ENCODE peak calls at places on chromosomes 13 and 19, in nine cellular contexts. W is astrocyte; U is putamen; F is K562; C is EL; J is neural crest cell; Y is stomach; B is stimulated activated naive CD4-positive, alpha-beta T cell treated with Interleukin-2 at 50 U/mL for 16 hours; V is left cardiac atrium. S is an unnamed sample.

GRCh38 chr13:23711355-23711754 is 141.1 kb downstream of the TNFRSF19 start:
- DNase-seq in W (no peak), U (no peak), F (no peak), C (no peak), J (no peak), Y (no peak), B (no peak), V (no peak), S (no peak)

GRCh38 chr19:2983351-2984195 is 6.2 kb downstream of the TLE6 start:
- DNase-seq in W (peak; percentile 75), U (no peak), F (no peak), C (peak; percentile 31), J (peak; percentile 56), Y (no peak), B (no peak), V (peak; percentile 79), S (peak; percentile 62)

GRCh38 chr13:35793823-35794222 is 317.3 kb upstream of the MAB21L1 start:
- DNase-seq in W (no peak), U (no peak), F (no peak), C (no peak), J (no peak), Y (no peak), B (no peak), V (no peak), S (no peak)

GRCh38 chr19:42199440-42200115 is 17.9 kb downstream of the DEDD2 start:
- DNase-seq in W (no peak), U (no peak), F (peak; percentile 94), C (no peak), J (no peak), Y (peak; percentile 34), B (peak; percentile 30), V (peak; percentile 57), S (no peak)

GRCh38 chr19:30718728-30719127 is 346.5 kb downstream of the ZNF536 start:
- DNase-seq in W (no peak), U (no peak), F (no peak), C (no peak), J (no peak), Y (no peak), B (no peak), V (no peak), S (no peak)

GRCh38 chr19:33641261-33641660 is 19.5 kb downstream of the CHST8 start:
- DNase-seq in W (no peak), U (no peak), F (no peak), C (no peak), J (no peak), Y (no peak), B (no peak), V (no peak), S (no peak)

GRCh38 chr13:98143601-98144500 is 957 bp downstream of the FARP1 start:
- DNase-seq in W (peak; percentile 39), U (no peak), F (no peak), C (peak; percentile 53), J (peak; percentile 18), Y (no peak), B (no peak), V (peak; percentile 39), S (peak; percentile 52)

GRCh38 chr19:7534531-7534980 is 961 bp upstream of the PNPLA6 start:
- DNase-seq in W (peak; percentile 83), U (peak; percentile 89), F (peak; percentile 57), C (peak; percentile 87), J (peak; percentile 37), Y (peak; percentile 40), B (peak; percentile 41), V (peak; percentile 77), S (peak; percentile 82)

GRCh38 chr19:18399008-18399407 is 1.6 kb upstream of the LRRC25 start:
- DNase-seq in W (peak; percentile 70), U (no peak), F (no peak), C (peak; percentile 74), J (no peak), Y (peak; percentile 87), B (no peak), V (peak; percentile 49), S (peak; percentile 66)

GRCh38 chr19:49682274-49682673 is 5.2 kb downstream of the PRMT1 start:
- DNase-seq in W (no peak), U (no peak), F (no peak), C (no peak), J (no peak), Y (no peak), B (no peak), V (no peak), S (no peak)

GRCh38 chr19:45705710-45706415 is 13.4 kb downstream of the QPCTL start:
- DNase-seq in W (no peak), U (no peak), F (no peak), C (no peak), J (no peak), Y (no peak), B (no peak), V (no peak), S (no peak)

GRCh38 chr19:56477429-56478338 is 539 bp upstream of the ZNF667 start:
- DNase-seq in W (peak; percentile 87), U (peak; percentile 93), F (peak; percentile 14), C (peak; percentile 92), J (no peak), Y (peak; percentile 59), B (no peak), V (peak; percentile 95), S (peak; percentile 83)

GRCh38 chr19:50465986-50466771 is 10.1 kb upstream of the EMC10 start:
- DNase-seq in W (no peak), U (no peak), F (peak; percentile 74), C (peak; percentile 33), J (peak; percentile 59), Y (peak; percentile 60), B (no peak), V (no peak), S (no peak)

GRCh38 chr19:52520013-52520412 is 7.5 kb upstream of the ZNF808 start:
- DNase-seq in W (no peak), U (no peak), F (peak; percentile 58), C (no peak), J (no peak), Y (no peak), B (no peak), V (no peak), S (no peak)

GRCh38 chr13:27619711-27620376 is 485 bp downstream of the LNX2 start:
- DNase-seq in W (peak; percentile 11), U (peak; percentile 22), F (no peak), C (peak; percentile 46), J (peak; percentile 23), Y (no peak), B (peak; percentile 59), V (peak; percentile 58), S (peak; percentile 21)

GRCh38 chr19:3175761-3176714 is 2.5 kb upstream of the S1PR4 start:
- DNase-seq in W (peak; percentile 60), U (no peak), F (no peak), C (peak; percentile 90), J (no peak), Y (peak; percentile 90), B (peak; percentile 14), V (no peak), S (peak; percentile 43)

GRCh38 chr19:31351212-31352193 is 2.3 kb upstream of the TSHZ3 start:
- DNase-seq in W (peak; percentile 60), U (no peak), F (no peak), C (peak; percentile 62), J (no peak), Y (no peak), B (no peak), V (peak; percentile 44), S (peak; percentile 69)

GRCh38 chr19:35231956-35232746 is 3.6 kb upstream of the FAM187B start:
- DNase-seq in W (no peak), U (no peak), F (no peak), C (no peak), J (no peak), Y (no peak), B (no peak), V (no peak), S (no peak)

GRCh38 chr19:2552859-2553258 is 76.9 kb downstream of the GADD45B start:
- DNase-seq in W (no peak), U (no peak), F (peak; percentile 14), C (peak; percentile 28), J (no peak), Y (no peak), B (peak; percentile 51), V (no peak), S (no peak)

GRCh38 chr13:110426745-110427144 is 119.7 kb downstream of the COL4A2 start:
- DNase-seq in W (no peak), U (no peak), F (no peak), C (no peak), J (no peak), Y (no peak), B (no peak), V (no peak), S (no peak)

GRCh38 chr19:34224996-34225658 is 29.2 kb upstream of the GARRE1 start:
- DNase-seq in W (peak; percentile 61), U (no peak), F (no peak), C (peak; percentile 58), J (no peak), Y (no peak), B (no peak), V (no peak), S (peak; percentile 71)

GRCh38 chr19:29277107-29277506 is 64.2 kb upstream of the UQCRFS1 start:
- DNase-seq in W (no peak), U (no peak), F (no peak), C (peak; percentile 53), J (no peak), Y (no peak), B (peak; percentile 14), V (no peak), S (no peak)

GRCh38 chr19:44653977-44654784 is 10.5 kb downstream of the PVR start:
- DNase-seq in W (peak; percentile 11), U (no peak), F (peak; percentile 72), C (no peak), J (peak; percentile 19), Y (peak; percentile 82), B (peak; percentile 44), V (peak; percentile 78), S (peak; percentile 64)

GRCh38 chr19:4455742-4456565 is 1.6 kb downstream of the UBXN6 start:
- DNase-seq in W (peak; percentile 42), U (no peak), F (peak; percentile 72), C (peak; percentile 74), J (no peak), Y (no peak), B (no peak), V (peak; percentile 53), S (peak; percentile 92)

GRCh38 chr19:23070353-23070781 is 46.5 kb upstream of the ZNF730 start:
- DNase-seq in W (no peak), U (no peak), F (peak; percentile 35), C (peak; percentile 56), J (no peak), Y (no peak), B (no peak), V (peak; percentile 57), S (peak; percentile 24)

GRCh38 chr13:42894765-42895181 is 97.3 kb downstream of the EPSTI1 start:
- DNase-seq in W (peak; percentile 4), U (no peak), F (no peak), C (peak; percentile 41), J (no peak), Y (no peak), B (no peak), V (peak; percentile 43), S (peak; percentile 85)

GRCh38 chr13:99218969-99219368 is 18.3 kb downstream of the UBAC2 start:
- DNase-seq in W (no peak), U (no peak), F (no peak), C (no peak), J (no peak), Y (no peak), B (peak; percentile 44), V (no peak), S (no peak)

S was measured in amniotic epithelial cell.